ENCODE peak calls at places on chromosome 15, in ten cellular contexts. H, S, W, I, B, O, E, L, X and U are unnamed samples.

GRCh38 chr15:39084683-39085530 is 496.0 kb upstream of the THBS1 start:
- DNase-seq in H (no peak), S (no peak), W (no peak), I (peak), B (no peak), O (no peak), E (no peak), L (peak), X (no peak), U (no peak)

GRCh38 chr15:82810863-82811421 is 1.5 kb downstream of the WHAMM start:
- DNase-seq in H (no peak), S (no peak), W (peak), I (peak), B (no peak), O (no peak), E (no peak), L (no peak), X (no peak), U (no peak)

GRCh38 chr15:100879046-100879445 is 585 bp upstream of the ALDH1A3 start:
- DNase-seq in H (no peak), S (no peak), W (no peak), I (no peak), B (no peak), O (peak), E (no peak), L (no peak), X (no peak), U (no peak)

GRCh38 chr15:91572110-91572509 is 281.4 kb upstream of the SLCO3A1 start:
- DNase-seq in H (no peak), S (peak), W (no peak), I (peak), B (no peak), O (no peak), E (no peak), L (no peak), X (no peak), U (no peak)

GRCh38 chr15:62390793-62391543 is 225.9 kb upstream of the C2CD4B start:
- DNase-seq in H (peak), S (peak), W (no peak), I (no peak), B (no peak), O (peak), E (peak), L (peak), X (no peak), U (no peak)

GRCh38 chr15:61835476-61836106 is 224.7 kb downstream of the VPS13C start:
- DNase-seq in H (peak), S (peak), W (peak), I (peak), B (peak), O (peak), E (peak), L (peak), X (no peak), U (no peak)

GRCh38 chr15:26615188-26615926 is 157.5 kb downstream of the GABRB3 start:
- DNase-seq in H (no peak), S (no peak), W (no peak), I (no peak), B (no peak), O (no peak), E (no peak), L (no peak), X (no peak), U (no peak)

GRCh38 chr15:90981681-90982080 is 12.7 kb downstream of the PRC1 start:
- DNase-seq in H (no peak), S (no peak), W (no peak), I (no peak), B (no peak), O (no peak), E (no peak), L (no peak), X (no peak), U (no peak)

GRCh38 chr15:64010719-64011118 is 35.6 kb downstream of the DAPK2 start:
- DNase-seq in H (peak), S (no peak), W (peak), I (peak), B (peak), O (no peak), E (no peak), L (no peak), X (peak), U (no peak)

GRCh38 chr15:63930034-63930433 is 96.3 kb upstream of the HERC1 start:
- DNase-seq in H (no peak), S (no peak), W (no peak), I (no peak), B (no peak), O (no peak), E (no peak), L (no peak), X (no peak), U (no peak)

GRCh38 chr15:55993804-55994539 is 560 bp upstream of the NEDD4 start:
- DNase-seq in H (no peak), S (peak), W (no peak), I (peak), B (no peak), O (no peak), E (no peak), L (peak), X (no peak), U (no peak)

GRCh38 chr15:72515591-72516389 is 41.7 kb downstream of the ARIH1 start:
- DNase-seq in H (no peak), S (peak), W (no peak), I (no peak), B (no peak), O (no peak), E (no peak), L (no peak), X (no peak), U (no peak)